ENCODE peak calls at places on chromosome 2, in eight cellular contexts. B is upper lobe of right lung; S is HTR-8/SVneo; E is LoVo; G is activated CD4-positive, alpha-beta T cell treated with anti-CD3 and anti-CD28 coated beads for 36 hours; K is GM12864; W is heart left ventricle; H is posterior cingulate gyrus. Y is an unnamed sample.

GRCh38 chr2:200765995-200766660 is 45.6 kb upstream of the BZW1 start:
- DNase-seq in B (no peak), S (no peak), E (peak), G (no peak), K (no peak), W (no peak), H (no peak), Y (peak)

GRCh38 chr2:127080941-127081769 is 25.8 kb downstream of the BIN1 start:
- DNase-seq in B (peak), S (no peak), E (no peak), G (peak), K (no peak), W (no peak), H (no peak), Y (peak)

GRCh38 chr2:2507471-2507997 is 176.5 kb upstream of the MYT1L start:
- DNase-seq in B (no peak), S (no peak), E (no peak), G (no peak), K (no peak), W (no peak), H (no peak), Y (no peak)

GRCh38 chr2:158325031-158325781 is 131.3 kb downstream of the CCDC148 start:
- DNase-seq in B (no peak), S (peak), E (no peak), G (no peak), K (no peak), W (no peak), H (no peak), Y (peak)

GRCh38 chr2:17877811-17878221 is 651 bp upstream of the KCNS3 start:
- DNase-seq in B (no peak), S (no peak), E (no peak), G (no peak), K (no peak), W (peak), H (no peak), Y (peak)

GRCh38 chr2:161423351-161424178 is 7.5 kb downstream of the TBR1 start:
- DNase-seq in B (no peak), S (no peak), E (no peak), G (peak), K (no peak), W (no peak), H (no peak), Y (peak)

GRCh38 chr2:133326651-133327397 is 241.4 kb downstream of the NCKAP5 start:
- DNase-seq in B (no peak), S (peak), E (no peak), G (no peak), K (no peak), W (no peak), H (no peak), Y (peak)

GRCh38 chr2:16625201-16625729 is 40.4 kb downstream of the CYRIA start:
- DNase-seq in B (peak), S (no peak), E (no peak), G (no peak), K (no peak), W (peak), H (no peak), Y (no peak)

GRCh38 chr2:188477564-188478086 is 186.0 kb downstream of the GULP1 start:
- DNase-seq in B (no peak), S (no peak), E (no peak), G (no peak), K (no peak), W (no peak), H (no peak), Y (peak)

GRCh38 chr2:71665168-71666093 is 212.1 kb downstream of the DYSF start:
- DNase-seq in B (no peak), S (no peak), E (no peak), G (no peak), K (no peak), W (peak), H (no peak), Y (no peak)

Y was measured in DMS53.